ENCODE peak calls at places on chromosomes 5 and 9, in four cellular contexts. Y is A549, U is GM19239, I is heart left ventricle. H is an unnamed sample.

GRCh38 chr5:137264573-137264972 is 234.6 kb downstream of the SPOCK1 start:
- DNase-seq in U (no peak), I (no peak), Y (no peak), H (no peak)

GRCh38 chr5:173618927-173619519 is 2.6 kb upstream of the BOD1 start:
- DNase-seq in U (peak; percentile 40), I (peak; percentile 30), Y (peak; percentile 68), H (peak; percentile 32)

GRCh38 chr9:127263664-127264063 is 910 bp upstream of the GARNL3 start:
- DNase-seq in U (no peak), Y (no peak), I (no peak), H (no peak)

GRCh38 chr9:85004818-85005413 is 335.4 kb downstream of the NTRK2 start:
- DNase-seq in I (no peak), Y (no peak), U (no peak), H (no peak)

GRCh38 chr5:51433052-51433710 is 49.9 kb downstream of the ISL1 start:
- DNase-seq in Y (no peak), I (no peak), U (no peak), H (no peak)

GRCh38 chr5:159510282-159510681 is 180.0 kb upstream of the IL12B start:
- DNase-seq in I (peak; percentile 79), Y (peak; percentile 42), U (no peak), H (no peak)

GRCh38 chr5:41878598-41879305 is 8.5 kb upstream of the OXCT1 start:
- DNase-seq in I (no peak), U (no peak), Y (no peak), H (no peak)

GRCh38 chr5:172102913-172103629 is 85.0 kb downstream of the STK10 start:
- DNase-seq in U (no peak), Y (peak; percentile 73), I (no peak), H (no peak)

GRCh38 chr5:146461319-146461718 is 14.2 kb downstream of the TCERG1 start:
- DNase-seq in I (no peak), Y (no peak), U (no peak), H (no peak)

GRCh38 chr9:134314039-134314949 is 12.0 kb upstream of the RXRA start:
- DNase-seq in Y (no peak), I (no peak), U (no peak), H (no peak)

GRCh38 chr9:124274738-124275137 is 17.0 kb downstream of the NEK6 start:
- DNase-seq in U (no peak), I (no peak), Y (no peak), H (no peak)

GRCh38 chr9:127519301-127520166 is 68.2 kb downstream of the LRSAM1 start:
- DNase-seq in U (no peak), I (peak; percentile 47), Y (no peak), H (peak; percentile 22)

GRCh38 chr5:127447822-127448221 is 69.6 kb upstream of the PRRC1 start:
- DNase-seq in U (no peak), I (no peak), Y (no peak), H (no peak)

GRCh38 chr5:163460562-163461176 is at the start of gene HMMR:
- DNase-seq in U (no peak), I (no peak), Y (peak; percentile 53), H (no peak)

GRCh38 chr5:169873642-169874041 is 106.7 kb downstream of the INSYN2B start:
- DNase-seq in U (no peak), I (peak; percentile 36), Y (no peak), H (no peak)

GRCh38 chr5:169545762-169546161 is 37.8 kb upstream of the SPDL1 start:
- DNase-seq in U (no peak), Y (peak; percentile 32), I (no peak), H (no peak)

GRCh38 chr9:127292415-127292814 is 27.8 kb downstream of the GARNL3 start:
- DNase-seq in U (no peak), Y (no peak), I (no peak), H (no peak)

GRCh38 chr5:36689225-36689624 is 82.8 kb downstream of the SLC1A3 start:
- DNase-seq in I (no peak), U (no peak), Y (no peak), H (no peak)

GRCh38 chr5:154858972-154859950 is 834 bp downstream of the CNOT8 start:
- DNase-seq in U (no peak), I (no peak), Y (peak; percentile 22), H (no peak)

GRCh38 chr9:111842313-111842712 is 47.6 kb upstream of the SHOC1 start:
- DNase-seq in I (no peak), U (no peak), Y (no peak), H (no peak)

GRCh38 chr5:178150977-178151734 is 2.5 kb downstream of the NHP2 start:
- DNase-seq in U (no peak), Y (peak; percentile 27), I (no peak), H (no peak)

GRCh38 chr5:78813286-78813685 is 164.7 kb upstream of the LHFPL2 start:
- DNase-seq in I (no peak), U (no peak), Y (no peak), H (no peak)

GRCh38 chr5:29649321-29649720 is 1544.2 kb upstream of the CDH6 start:
- DNase-seq in I (no peak), Y (no peak), U (no peak), H (no peak)

GRCh38 chr9:34246453-34246852 is 67.6 kb downstream of the UBAP1 start:
- DNase-seq in U (no peak), I (no peak), Y (no peak), H (no peak)

GRCh38 chr9:38106488-38106887 is 37.5 kb upstream of the SHB start:
- DNase-seq in I (no peak), U (no peak), Y (no peak), H (no peak)

GRCh38 chr9:36173861-36174260 is 4.7 kb downstream of the CCIN start:
- DNase-seq in U (no peak), I (no peak), Y (no peak), H (no peak)

GRCh38 chr9:89096807-89097206 is 81.8 kb downstream of the SHC3 start:
- DNase-seq in I (no peak), Y (no peak), U (no peak), H (no peak)

GRCh38 chr5:88663793-88664216 is 219.2 kb downstream of the MEF2C start:
- DNase-seq in I (no peak), Y (no peak), U (no peak), H (no peak)

GRCh38 chr9:134360897-134361296 is 34.6 kb downstream of the RXRA start:
- DNase-seq in Y (no peak), U (no peak), I (peak; percentile 57), H (no peak)

H was measured in T-cell.